ENCODE peak calls at places on chromosomes 13 and 19, in six cellular contexts. T is NCI-H82; R is AG09319; H is activated T-cell treated with anti-CD3 and anti-CD28 coated beads, Interleukin-2, amount 50 U/mL, for 72 hours; K is H9; G is stimulated activated CD8-positive, alpha-beta memory T cell treated with anti-CD3 and anti-CD28 coated beads, Interleukin-7, amount 100 ng/mL, for 1 hour. O is an unnamed sample.
A peak's percentile ranks its signal among the peaks of the same experiment; 100 is the strongest.

GRCh38 chr19:50896591-50897190 is 14.5 kb downstream of the KLK4 start:
- DNase-seq in H (peak; percentile 49), G (no peak), T (no peak), K (no peak), R (no peak), O (peak; percentile 82)

GRCh38 chr19:5308471-5309437 is 31.9 kb downstream of the PTPRS start:
- DNase-seq in R (peak; percentile 56), H (no peak), G (no peak), K (no peak), T (no peak), O (peak; percentile 41)

GRCh38 chr13:110485604-110486003 is 75.9 kb downstream of the RAB20 start:
- DNase-seq in G (no peak), R (no peak), H (no peak), K (peak; percentile 96), T (no peak), O (peak; percentile 58)

GRCh38 chr19:39341122-39341719 is 1.0 kb upstream of the SAMD4B start:
- DNase-seq in H (no peak), T (peak; percentile 68), K (peak; percentile 58), R (no peak), G (peak; percentile 17), O (peak; percentile 69)

GRCh38 chr13:87820221-87820620 is 149.1 kb downstream of the SLITRK5 start:
- DNase-seq in H (no peak), K (no peak), R (no peak), T (no peak), G (no peak), O (no peak)

GRCh38 chr13:97212540-97213146 is 9.5 kb upstream of the MBNL2 start:
- DNase-seq in H (no peak), R (no peak), K (no peak), T (peak; percentile 68), G (no peak), O (peak; percentile 25)

GRCh38 chr13:88068975-88069374 is 397.8 kb downstream of the SLITRK5 start:
- DNase-seq in G (no peak), T (peak; percentile 78), H (no peak), R (no peak), K (peak; percentile 82), O (no peak)

GRCh38 chr19:16296713-16297112 is 27.9 kb upstream of the KLF2 start:
- DNase-seq in K (no peak), T (no peak), R (no peak), G (no peak), H (no peak), O (no peak)

GRCh38 chr19:55460670-55461258 is 678 bp downstream of the ISOC2 start:
- DNase-seq in G (no peak), R (peak; percentile 71), T (peak; percentile 90), H (peak; percentile 47), K (peak; percentile 95), O (peak; percentile 75)

GRCh38 chr19:33424181-33424580 is 50.7 kb downstream of the CEBPG start:
- DNase-seq in H (no peak), K (no peak), T (peak; percentile 10), R (no peak), G (no peak), O (no peak)

GRCh38 chr19:17041994-17042393 is 15.4 kb upstream of the CPAMD8 start:
- DNase-seq in H (no peak), G (no peak), R (peak; percentile 20), K (no peak), T (no peak), O (peak; percentile 46)